ENCODE peak calls at places on chromosomes 3 and 15, in nine cellular contexts. S is activated T-cell treated with anti-CD3 and anti-CD28 coated beads for 24 hours; P is KG1; F is NT2/D1; Y is A549; L is NCI-H1930; R is activated CD4-positive, alpha-beta T cell treated with anti-CD3 and anti-CD28 coated beads for 1 hour; V is T-helper 22 cell; Q is AG08396. M is an unnamed sample.

GRCh38 chr3:99760602-99761001 is 57.1 kb upstream of the CMSS1 start:
- DNase-seq in R (no peak), V (no peak), Q (peak; percentile 4), Y (no peak), L (no peak), F (no peak), P (no peak), S (no peak), M (peak; percentile 19)

GRCh38 chr3:197613187-197613586 is 57.4 kb upstream of the BDH1 start:
- DNase-seq in P (no peak), F (no peak), Q (no peak), S (no peak), L (no peak), Y (no peak), V (peak; percentile 51), R (no peak), M (no peak)

GRCh38 chr3:85251766-85252165 is 293.0 kb downstream of the CADM2 start:
- DNase-seq in V (no peak), R (no peak), Q (no peak), F (no peak), L (no peak), Y (no peak), P (no peak), S (no peak), M (no peak)

GRCh38 chr15:39629906-39630305 is 49.0 kb downstream of the THBS1 start:
- DNase-seq in R (no peak), Q (no peak), V (no peak), F (no peak), Y (no peak), S (no peak), L (no peak), P (no peak), M (no peak)

GRCh38 chr15:85312486-85312885 is 67.9 kb upstream of the AKAP13 start:
- DNase-seq in F (no peak), P (no peak), R (no peak), Y (no peak), Q (no peak), L (no peak), S (no peak), V (no peak), M (no peak)

GRCh38 chr15:100236981-100237720 is 104.6 kb downstream of the ADAMTS17 start:
- DNase-seq in L (no peak), Q (no peak), R (no peak), F (no peak), V (no peak), P (no peak), Y (no peak), S (no peak), M (no peak)

GRCh38 chr15:48573780-48574179 is 71.7 kb downstream of the FBN1 start:
- DNase-seq in R (no peak), V (no peak), P (no peak), Y (no peak), L (no peak), S (no peak), Q (no peak), F (no peak), M (no peak)

GRCh38 chr3:127206154-127206553 is 13.2 kb downstream of the PRR23E start:
- DNase-seq in L (no peak), S (no peak), Y (no peak), P (no peak), Q (no peak), F (no peak), R (no peak), V (no peak), M (peak; percentile 3)

GRCh38 chr3:48521635-48522034 is 17.7 kb upstream of the SHISA5 start:
- DNase-seq in Y (no peak), R (no peak), Q (no peak), P (no peak), F (no peak), V (no peak), S (no peak), L (no peak), M (no peak)

GRCh38 chr15:65980824-65981456 is 111.6 kb downstream of the RAB11A start:
- DNase-seq in Q (peak; percentile 91), Y (peak; percentile 76), F (peak; percentile 72), S (peak; percentile 6), R (no peak), P (no peak), L (no peak), V (no peak), M (peak; percentile 89)

GRCh38 chr15:65342493-65342892 is 35.3 kb downstream of the IGDCC3 start:
- DNase-seq in Y (no peak), L (no peak), F (no peak), V (no peak), R (no peak), S (no peak), P (no peak), Q (no peak), M (no peak)

GRCh38 chr15:90103669-90104329 is 1.5 kb upstream of the IDH2 start:
- DNase-seq in F (no peak), L (no peak), V (no peak), Q (no peak), Y (no peak), P (no peak), R (no peak), S (no peak), M (no peak)

GRCh38 chr3:18489939-18490338 is 64.8 kb upstream of the SATB1 start:
- DNase-seq in L (no peak), Y (no peak), P (no peak), F (no peak), V (no peak), R (no peak), S (no peak), Q (no peak), M (no peak)

GRCh38 chr15:89379818-89380217 is 45.2 kb upstream of the POLG start:
- DNase-seq in P (no peak), L (no peak), Q (no peak), Y (no peak), V (no peak), F (no peak), R (no peak), S (no peak), M (no peak)

GRCh38 chr3:176919836-176920760 is 277.2 kb downstream of the TBL1XR1 start:
- DNase-seq in R (no peak), Y (peak; percentile 7), L (no peak), Q (peak; percentile 22), S (no peak), V (no peak), F (no peak), P (no peak), M (no peak)

GRCh38 chr3:50624634-50625033 is 7.7 kb downstream of the MAPKAPK3 start:
- DNase-seq in F (no peak), Y (no peak), P (no peak), L (no peak), R (no peak), Q (no peak), S (no peak), V (no peak), M (no peak)

GRCh38 chr3:87088366-87088983 is 97.5 kb upstream of the VGLL3 start:
- DNase-seq in R (no peak), V (no peak), L (no peak), P (peak; percentile 2), S (no peak), Y (no peak), F (no peak), Q (no peak), M (no peak)

GRCh38 chr3:15399970-15400369 is 27.4 kb downstream of the METTL6 start:
- DNase-seq in R (no peak), S (no peak), Y (no peak), Q (no peak), F (no peak), L (no peak), P (no peak), V (peak; percentile 7), M (no peak)

GRCh38 chr3:102090646-102091045 is 241.3 kb downstream of the NFKBIZ start:
- DNase-seq in Y (peak; percentile 55), P (no peak), Q (no peak), S (no peak), R (no peak), F (no peak), V (no peak), L (no peak), M (peak; percentile 19)

GRCh38 chr3:182789371-182789770 is 3.9 kb upstream of the ATP11B start:
- DNase-seq in F (no peak), P (no peak), L (no peak), S (no peak), V (no peak), Q (no peak), R (no peak), Y (no peak), M (no peak)